ENCODE peak calls at places on chromosomes 13 and 19, in six cellular contexts. H, D, J, Y, I and G are unnamed samples.

GRCh38 chr13:41577437-41577836 is 120.1 kb downstream of the RGCC start:
- DNase-seq in I (no peak), J (no peak), Y (no peak), D (no peak), H (no peak), G (no peak)

GRCh38 chr19:46745521-46746280 is at the start of gene FKRP:
- DNase-seq in H (no peak), Y (no peak), D (no peak), J (peak), I (peak), G (no peak)

GRCh38 chr19:56136362-56136761 is 4.7 kb upstream of the ZNF444 start:
- DNase-seq in J (no peak), D (no peak), Y (no peak), H (no peak), I (no peak), G (no peak)

GRCh38 chr13:93190006-93190405 is 36.6 kb upstream of the GPC6 start:
- DNase-seq in J (no peak), D (no peak), H (no peak), Y (no peak), I (no peak), G (no peak)

GRCh38 chr19:18167975-18168645 is 5.5 kb upstream of the IFI30 start:
- DNase-seq in H (no peak), I (peak), Y (no peak), J (peak), D (no peak), G (peak)

GRCh38 chr13:86986448-86986847 is 684.7 kb upstream of the SLITRK5 start:
- DNase-seq in Y (no peak), D (peak), J (no peak), H (no peak), I (no peak), G (no peak)

GRCh38 chr13:98495627-98496238 is 81.2 kb downstream of the STK24 start:
- DNase-seq in Y (no peak), D (no peak), J (no peak), I (no peak), H (no peak), G (no peak)

GRCh38 chr13:81017525-81018152 is 676.7 kb upstream of the SPRY2 start:
- DNase-seq in I (no peak), H (no peak), D (peak), J (no peak), Y (peak), G (no peak)

GRCh38 chr13:22948421-22948820 is 232.4 kb upstream of the SGCG start:
- DNase-seq in J (no peak), I (no peak), D (no peak), H (no peak), Y (no peak), G (no peak)

GRCh38 chr19:48624791-48625723 is 5.8 kb downstream of the SPHK2 start:
- DNase-seq in D (no peak), H (no peak), J (no peak), I (no peak), Y (no peak), G (no peak)

GRCh38 chr19:6752257-6753177 is 13.0 kb downstream of the TRIP10 start:
- DNase-seq in Y (no peak), J (no peak), H (no peak), I (no peak), D (no peak), G (no peak)

GRCh38 chr19:11528551-11529341 is at the start of gene ECSIT:
- DNase-seq in H (peak), D (peak), J (peak), I (peak), Y (peak), G (peak)

GRCh38 chr19:8239528-8240273 is 30.5 kb downstream of the CERS4 start:
- DNase-seq in Y (no peak), H (no peak), J (no peak), D (no peak), I (no peak), G (no peak)

GRCh38 chr19:58582985-58583384 is 9.8 kb upstream of the MZF1 start:
- DNase-seq in Y (no peak), D (no peak), H (peak), J (no peak), I (no peak), G (no peak)

GRCh38 chr19:19539738-19540703 is 2.0 kb downstream of the CILP2 start:
- DNase-seq in Y (no peak), H (no peak), I (peak), D (peak), J (peak), G (peak)

GRCh38 chr13:90683711-90684131 is 663.8 kb upstream of the MIR17HG start:
- DNase-seq in J (no peak), D (peak), I (no peak), Y (no peak), H (no peak), G (no peak)

GRCh38 chr13:58953638-58954037 is 1210.1 kb downstream of the DIAPH3 start:
- DNase-seq in J (no peak), Y (no peak), H (no peak), D (peak), I (no peak), G (no peak)

GRCh38 chr19:42433503-42434260 is 6.5 kb upstream of the LIPE start:
- DNase-seq in H (peak), I (peak), Y (no peak), J (peak), D (no peak), G (peak)

GRCh38 chr13:99386911-99387788 is 80.0 kb upstream of the GPR183 start:
- DNase-seq in I (peak), J (peak), D (no peak), Y (no peak), H (no peak), G (peak)

GRCh38 chr13:33262069-33262487 is 23.5 kb downstream of the STARD13 start:
- DNase-seq in H (no peak), D (peak), Y (no peak), I (no peak), J (no peak), G (no peak)

GRCh38 chr13:98182589-98182988 is 5.5 kb upstream of the RNF113B start:
- DNase-seq in D (no peak), I (no peak), J (no peak), Y (no peak), H (no peak), G (no peak)

GRCh38 chr19:55622242-55622969 is 2.0 kb downstream of the ZNF784 start:
- DNase-seq in D (no peak), H (no peak), Y (no peak), I (no peak), J (no peak), G (no peak)

GRCh38 chr13:102141625-102142472 is 260.0 kb downstream of the FGF14 start:
- DNase-seq in D (peak), I (no peak), Y (no peak), H (no peak), J (no peak), G (no peak)

GRCh38 chr13:26987614-26988013 is 184.0 kb downstream of the USP12 start:
- DNase-seq in I (no peak), Y (no peak), D (no peak), J (no peak), H (no peak), G (no peak)

GRCh38 chr19:6801397-6802086 is 29.0 kb downstream of the VAV1 start:
- DNase-seq in J (peak), I (peak), H (no peak), D (peak), Y (no peak), G (peak)

GRCh38 chr19:13208131-13208963 is 58.1 kb downstream of the IER2 start:
- DNase-seq in D (peak), H (no peak), J (peak), I (peak), Y (peak), G (no peak)

GRCh38 chr13:27372896-27373295 is 51.5 kb upstream of the GTF3A start:
- DNase-seq in J (no peak), I (no peak), Y (no peak), H (no peak), D (no peak), G (no peak)

GRCh38 chr13:77267362-77267761 is 59.5 kb downstream of the MYCBP2 start:
- DNase-seq in J (no peak), I (no peak), H (no peak), D (no peak), Y (no peak), G (no peak)

GRCh38 chr13:75963318-75963717 is 327.2 kb downstream of the LMO7 start:
- DNase-seq in D (no peak), H (no peak), J (no peak), Y (no peak), I (no peak), G (no peak)

GRCh38 chr19:47780215-47780551 is 1.7 kb downstream of the SELENOW start:
- DNase-seq in J (no peak), D (no peak), H (no peak), I (no peak), Y (no peak), G (no peak)

GRCh38 chr13:98511435-98511834 is 65.5 kb downstream of the STK24 start:
- DNase-seq in H (no peak), J (no peak), I (no peak), Y (no peak), D (no peak), G (no peak)

GRCh38 chr19:5953680-5954213 is 24.2 kb downstream of the RANBP3 start:
- DNase-seq in J (no peak), H (no peak), I (peak), D (peak), Y (no peak), G (no peak)